ENCODE peak calls at places on chromosomes 6 and 20, in four cellular contexts. G, P, S and W are unnamed samples.
A peak's percentile ranks its signal among the peaks of the same experiment; 100 is the strongest.

GRCh38 chr6:116096979-116097816 is 3.5 kb upstream of the NT5DC1 start:
- DNase-seq in G (no peak), P (no peak), S (no peak), W (peak; percentile 38)

GRCh38 chr6:32370510-32370909 is 1.2 kb downstream of the TSBP1 start:
- DNase-seq in G (peak; percentile 22), P (no peak), S (no peak), W (peak; percentile 2)

GRCh38 chr20:2397595-2398145 is 17.0 kb downstream of the TGM6 start:
- DNase-seq in G (no peak), P (no peak), S (no peak), W (no peak)

GRCh38 chr6:155314773-155315515 is 660 bp upstream of the TFB1M start:
- DNase-seq in G (peak; percentile 89), P (no peak), S (no peak), W (peak; percentile 87)

GRCh38 chr6:107576852-107577251 is 86.9 kb downstream of the SOBP start:
- DNase-seq in G (peak; percentile 52), P (no peak), S (no peak), W (no peak)

GRCh38 chr20:1933465-1933870 is 38.3 kb downstream of the SIRPA start:
- DNase-seq in G (peak; percentile 61), P (peak; percentile 18), S (peak; percentile 81), W (no peak)

GRCh38 chr6:152566040-152566875 is 70.9 kb downstream of the SYNE1 start:
- DNase-seq in G (no peak), P (no peak), S (no peak), W (no peak)

GRCh38 chr6:36755435-36756348 is 58.1 kb downstream of the RAB44 start:
- DNase-seq in G (peak; percentile 28), P (no peak), S (no peak), W (peak; percentile 95)

GRCh38 chr20:10634683-10635411 is 39.0 kb downstream of the JAG1 start:
- DNase-seq in G (peak; percentile 73), P (no peak), S (no peak), W (no peak)

GRCh38 chr20:25991756-25992130 is 295.1 kb upstream of the ZNF337 start:
- DNase-seq in G (no peak), P (no peak), S (no peak), W (no peak)

GRCh38 chr6:90121982-90122381 is 174.7 kb downstream of the BACH2 start:
- DNase-seq in G (no peak), P (no peak), S (no peak), W (no peak)

GRCh38 chr6:12010635-12011275 is 1.4 kb upstream of the HIVEP1 start:
- DNase-seq in G (peak; percentile 61), P (peak; percentile 94), S (peak; percentile 87), W (no peak)

GRCh38 chr6:168596316-168596715 is 155.3 kb downstream of the SMOC2 start:
- DNase-seq in G (no peak), P (no peak), S (no peak), W (no peak)

GRCh38 chr6:3323696-3324261 is 65.0 kb downstream of the PSMG4 start:
- DNase-seq in G (no peak), P (no peak), S (no peak), W (peak; percentile 77)

GRCh38 chr6:27757307-27757706 is 154.9 kb downstream of the OR2B2 start:
- DNase-seq in G (peak; percentile 2), P (peak; percentile 68), S (no peak), W (no peak)

GRCh38 chr6:27213544-27214125 is 33.9 kb upstream of the PRSS16 start:
- DNase-seq in G (no peak), P (no peak), S (no peak), W (peak; percentile 20)

GRCh38 chr20:46132705-46133120 is 14.6 kb downstream of the CD40 start:
- DNase-seq in G (peak; percentile 36), P (peak; percentile 88), S (peak; percentile 84), W (peak; percentile 67)

GRCh38 chr6:106159531-106159940 is 73.4 kb downstream of the PRDM1 start:
- DNase-seq in G (peak; percentile 88), P (no peak), S (no peak), W (peak; percentile 22)

GRCh38 chr6:166960609-166960978 is 4.2 kb upstream of the RNASET2 start:
- DNase-seq in G (no peak), P (no peak), S (no peak), W (no peak)

GRCh38 chr6:14017626-14018475 is 93.1 kb downstream of the RNF182 start:
- DNase-seq in G (no peak), P (no peak), S (no peak), W (no peak)

GRCh38 chr6:100549406-100550167 is 84.9 kb upstream of the SIM1 start:
- DNase-seq in G (peak; percentile 40), P (no peak), S (no peak), W (no peak)